ENCODE peak calls at places on chromosomes 3 and 15, in four cellular contexts. A is testis, V is fibroblast of pulmonary artery, T is MM.1S. K is an unnamed sample.

GRCh38 chr3:50297384-50297775 is 1.8 kb downstream of the HYAL3 start:
- DNase-seq in V (no peak), T (no peak), A (no peak), K (no peak)

GRCh38 chr3:141255864-141256263 is 24.2 kb downstream of the PXYLP1 start:
- DNase-seq in A (no peak), V (peak), T (no peak), K (peak)

GRCh38 chr3:40211579-40211978 is 97.9 kb upstream of the EIF1B start:
- DNase-seq in T (no peak), A (no peak), V (peak), K (no peak)

GRCh38 chr3:59510576-59510975 is 460.8 kb upstream of the CFAP20DC start:
- DNase-seq in A (no peak), V (no peak), T (no peak), K (no peak)

GRCh38 chr3:122825460-122825859 is 30.6 kb downstream of the SLC49A4 start:
- DNase-seq in A (no peak), V (no peak), T (peak), K (no peak)

GRCh38 chr3:146382386-146382785 is 87.0 kb downstream of the PLSCR2 start:
- DNase-seq in A (no peak), T (no peak), V (peak), K (no peak)

GRCh38 chr3:197490098-197490497 is 65.7 kb downstream of the BDH1 start:
- DNase-seq in V (peak), A (no peak), T (no peak), K (no peak)

GRCh38 chr3:9917820-9918219 is 922 bp downstream of the IL17RC start:
- DNase-seq in A (no peak), T (no peak), V (no peak), K (no peak)

GRCh38 chr3:175398676-175399075 is 539.5 kb downstream of the NAALADL2 start:
- DNase-seq in V (peak), T (no peak), A (no peak), K (no peak)

GRCh38 chr3:132231633-132232032 is 85.6 kb upstream of the ACP3 start:
- DNase-seq in A (no peak), T (no peak), V (peak), K (no peak)

GRCh38 chr3:142209655-142210054 is 15.7 kb downstream of the GK5 start:
- DNase-seq in V (peak), T (no peak), A (peak), K (no peak)

GRCh38 chr3:192422998-192423349 is 304.4 kb downstream of the FGF12 start:
- DNase-seq in T (peak), V (peak), A (no peak), K (no peak)
- TF ChIP-seq CTCF in T (peak), V (no peak), A (no peak), K (no peak)

GRCh38 chr3:154421067-154421466 is 8.9 kb downstream of the GPR149 start:
- DNase-seq in A (peak), T (peak), V (peak), K (no peak)
- TF ChIP-seq CTCF in A (no peak), T (no peak), V (no peak), K (no peak)

GRCh38 chr3:8420613-8421012 is 81.0 kb upstream of the LMCD1 start:
- DNase-seq in T (no peak), V (no peak), A (no peak), K (no peak)

GRCh38 chr3:8423307-8423706 is 78.3 kb upstream of the LMCD1 start:
- DNase-seq in V (no peak), A (no peak), T (no peak), K (no peak)

GRCh38 chr3:8421711-8422110 is 79.9 kb upstream of the LMCD1 start:
- DNase-seq in A (no peak), T (no peak), V (no peak), K (no peak)

GRCh38 chr3:8424281-8424680 is 77.3 kb upstream of the LMCD1 start:
- DNase-seq in A (no peak), V (no peak), T (no peak), K (no peak)

GRCh38 chr3:8421267-8421666 is 80.4 kb upstream of the LMCD1 start:
- DNase-seq in A (no peak), V (no peak), T (no peak), K (no peak)
- TF ChIP-seq CTCF in A (no peak), V (no peak), T (no peak), K (no peak)

GRCh38 chr3:106139834-106140233 is 271.0 kb upstream of the CBLB start:
- DNase-seq in V (no peak), A (no peak), T (no peak), K (no peak)

GRCh38 chr3:106140471-106140870 is 271.7 kb upstream of the CBLB start:
- DNase-seq in A (no peak), T (no peak), V (no peak), K (no peak)

GRCh38 chr3:106130384-106131084 is 261.7 kb upstream of the CBLB start:
- DNase-seq in V (peak), T (no peak), A (no peak), K (no peak)

DNA sequence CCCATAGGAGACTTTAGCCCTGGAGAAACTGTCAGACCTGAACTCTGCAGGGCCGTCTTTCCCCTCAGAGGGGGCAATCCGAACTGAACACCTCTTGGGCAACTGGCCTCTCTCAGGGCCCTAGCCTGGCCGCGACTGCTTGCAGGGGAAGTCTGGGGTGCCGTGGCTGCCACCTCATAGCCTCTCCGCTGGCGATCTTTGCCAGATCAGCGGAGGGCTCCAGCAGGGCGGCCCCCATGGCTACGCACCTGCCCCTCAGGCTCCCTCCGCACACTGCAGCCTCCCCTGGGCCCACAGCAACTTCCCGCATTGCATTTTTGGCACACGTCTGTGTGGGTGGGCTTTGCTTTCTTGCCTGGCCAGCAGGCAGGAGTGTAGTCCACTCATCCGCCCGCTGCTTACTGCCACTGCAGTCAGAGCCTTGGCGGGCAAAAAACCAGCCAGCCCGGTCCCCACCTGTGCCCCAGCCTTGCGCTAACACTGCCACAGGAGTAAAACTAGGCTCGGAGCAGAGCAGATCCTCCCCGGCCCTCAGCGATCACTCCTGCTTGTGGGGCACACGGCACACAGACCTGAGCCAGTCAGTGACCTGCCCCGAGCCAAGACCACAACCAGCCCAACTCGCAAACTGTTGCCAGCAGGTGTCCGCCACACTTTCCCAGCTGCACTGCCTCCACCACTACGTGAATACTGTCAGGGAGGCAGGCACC is 266.8 kb upstream of the CBLB start:
- DNase-seq in V (no peak), T (no peak), A (no peak), K (no peak)
- TF ChIP-seq CTCF in V (no peak), T (no peak), A (no peak), K (no peak)

DNA sequence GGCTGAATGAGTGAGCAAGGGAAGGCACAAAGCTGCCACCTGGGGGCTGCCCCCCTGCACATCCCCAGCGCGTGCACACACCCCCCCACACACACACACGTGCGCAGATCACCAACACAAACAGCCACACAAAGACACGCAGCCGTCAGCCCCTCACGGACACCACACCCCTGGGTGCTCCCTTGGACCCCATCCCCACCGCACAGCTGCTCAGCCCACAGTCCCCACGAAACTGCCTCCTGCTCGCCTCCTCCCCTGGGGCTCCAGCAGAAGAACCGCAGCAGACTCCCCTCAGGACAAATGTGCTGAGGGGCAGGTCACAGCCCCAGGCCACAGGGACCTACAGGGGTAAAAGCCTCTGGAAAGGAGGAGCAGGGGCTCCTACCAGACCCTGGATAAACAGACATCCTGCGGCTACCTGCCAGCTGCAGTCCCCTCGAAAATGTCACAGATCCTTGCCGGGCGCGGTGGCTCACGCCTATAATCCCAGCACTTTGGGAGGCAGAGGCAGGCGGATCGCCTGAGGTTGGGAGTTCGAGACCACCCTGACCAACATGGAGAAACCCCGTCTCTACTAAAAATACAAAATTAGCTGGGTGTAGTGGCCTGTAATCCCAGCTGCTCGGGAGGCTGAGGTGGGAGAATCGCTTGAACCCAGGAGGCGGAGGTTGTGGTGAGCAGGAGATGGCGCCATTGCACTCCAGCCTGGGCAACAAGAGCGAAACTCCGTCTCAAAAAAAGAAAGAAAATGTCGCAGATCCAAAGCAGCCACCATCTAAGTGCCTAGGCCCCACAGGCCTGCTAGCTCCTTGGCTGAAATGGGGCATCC is 6.5 kb downstream of the TWF2 start:
- DNase-seq in T (no peak), V (no peak), A (no peak), K (no peak)
- TF ChIP-seq CTCF in T (no peak), V (no peak), A (no peak), K (peak)

GRCh38 chr15:78808550-78808949 is 2.7 kb downstream of the ADAMTS7 start:
- DNase-seq in A (peak), T (peak), V (peak), K (no peak)
- TF ChIP-seq CTCF in A (peak), T (peak), V (peak), K (no peak)

K was measured in CD4-positive, alpha-beta T cell.